ENCODE peak calls at places on chromosomes 1 and 21, in six cellular contexts. U is stimulated activated CD8-positive, alpha-beta memory T cell treated with anti-CD3 and anti-CD28 coated beads, Interleukin-7, amount 100 ng/mL, for 1 hour; A is pons; O is cardiac muscle cell; F is activated CD8-positive, alpha-beta memory T cell treated with anti-CD3 and anti-CD28 coated beads for 1 hour; V is endodermal cell. N is an unnamed sample.

GRCh38 chr1:229972600-229973296 is 94.3 kb upstream of the GALNT2 start:
- DNase-seq in F (no peak), U (no peak), A (no peak), V (peak), O (peak), N (no peak)

GRCh38 chr1:31931241-31932225 is 6.6 kb downstream of the PTP4A2 start:
- DNase-seq in F (no peak), O (peak), A (peak), U (no peak), V (no peak), N (peak)

GRCh38 chr1:58738873-58739272 is 39.0 kb upstream of the MYSM1 start:
- DNase-seq in U (no peak), O (peak), A (peak), V (no peak), F (no peak), N (no peak)

GRCh38 chr1:198556969-198557368 is 16.5 kb upstream of the ATP6V1G3 start:
- DNase-seq in V (no peak), O (no peak), F (no peak), A (peak), U (peak), N (peak)

GRCh38 chr1:68113961-68114360 is 63.5 kb upstream of the DIRAS3 start:
- DNase-seq in U (no peak), A (no peak), O (no peak), F (no peak), V (peak), N (no peak)

GRCh38 chr1:205444931-205445652 is 10.8 kb downstream of the BLACAT1 start:
- DNase-seq in A (peak), U (no peak), F (no peak), O (peak), V (peak), N (no peak)

GRCh38 chr1:51990478-51990965 is at the start of gene RAB3B:
- DNase-seq in F (peak), V (peak), A (no peak), O (peak), U (peak), N (peak)

GRCh38 chr1:215539803-215540575 is 27.1 kb upstream of the KCTD3 start:
- DNase-seq in O (peak), A (peak), V (no peak), F (no peak), U (no peak), N (no peak)

GRCh38 chr1:153251562-153251961 is 7.9 kb upstream of the LORICRIN start:
- DNase-seq in F (no peak), A (no peak), V (no peak), U (no peak), O (no peak), N (no peak)

GRCh38 chr1:240935921-240936320 is 324.0 kb upstream of the GREM2 start:
- DNase-seq in O (no peak), V (no peak), F (no peak), U (no peak), A (no peak), N (no peak)

GRCh38 chr1:212975607-212975918 is 25.2 kb downstream of the VASH2 start:
- DNase-seq in A (no peak), F (no peak), U (no peak), V (no peak), O (no peak), N (no peak)

GRCh38 chr1:18858070-18858688 is 1.3 kb downstream of the TAS1R2 start:
- DNase-seq in O (no peak), F (no peak), U (no peak), V (no peak), A (no peak), N (no peak)

GRCh38 chr1:214853340-214853739 is 229.2 kb upstream of the KCNK2 start:
- DNase-seq in O (peak), U (no peak), A (no peak), F (no peak), V (no peak), N (no peak)

GRCh38 chr1:234586892-234587445 is 23.0 kb downstream of the IRF2BP2 start:
- DNase-seq in V (no peak), A (no peak), U (no peak), F (no peak), O (no peak), N (no peak)

GRCh38 chr1:85116856-85117255 is 68.6 kb upstream of the MCOLN3 start:
- DNase-seq in A (no peak), F (no peak), U (no peak), V (no peak), O (no peak), N (no peak)

GRCh38 chr1:162359523-162360236 is 17.0 kb downstream of the SPATA46 start:
- DNase-seq in U (no peak), A (no peak), O (no peak), V (no peak), F (no peak), N (no peak)

GRCh38 chr1:200215350-200215749 is 187.8 kb downstream of the NR5A2 start:
- DNase-seq in A (no peak), O (no peak), V (no peak), F (no peak), U (no peak), N (no peak)

GRCh38 chr1:177488722-177489121 is 318.0 kb downstream of the BRINP2 start:
- DNase-seq in U (no peak), F (no peak), V (no peak), A (no peak), O (no peak), N (no peak)

GRCh38 chr1:32868806-32869455 is 1.8 kb downstream of the FNDC5 start:
- DNase-seq in A (no peak), U (no peak), O (no peak), F (no peak), V (no peak), N (no peak)

GRCh38 chr1:221697924-221698425 is 43.9 kb downstream of the DUSP10 start:
- DNase-seq in A (no peak), U (no peak), V (no peak), F (no peak), O (peak), N (no peak)

GRCh38 chr1:150749720-150750311 is 15.8 kb downstream of the CTSS start:
- DNase-seq in V (no peak), F (no peak), U (no peak), O (no peak), A (no peak), N (no peak)

GRCh38 chr21:43719748-43720538 is 1.0 kb downstream of the PDXK start:
- DNase-seq in A (no peak), F (no peak), V (peak), U (no peak), O (no peak), N (no peak)

GRCh38 chr1:25688390-25689119 is 72.0 kb downstream of the MAN1C1 start:
- DNase-seq in U (no peak), O (peak), F (no peak), A (no peak), V (no peak), N (no peak)

GRCh38 chr1:88741413-88741812 is 57.3 kb downstream of the PKN2 start:
- DNase-seq in O (peak), V (no peak), A (no peak), U (no peak), F (no peak), N (no peak)

GRCh38 chr1:60367522-60367921 is 294.0 kb upstream of the C1orf87 start:
- DNase-seq in A (peak), U (no peak), O (no peak), F (no peak), V (peak), N (no peak)

GRCh38 chr1:244314921-244315544 is 136.7 kb downstream of the ADSS2 start:
- DNase-seq in U (no peak), F (no peak), V (no peak), O (no peak), A (no peak), N (no peak)

GRCh38 chr1:154453577-154454352 is 48.3 kb upstream of the TDRD10 start:
- DNase-seq in U (no peak), A (no peak), F (no peak), V (no peak), O (peak), N (no peak)

GRCh38 chr1:50278961-50279360 is 144.3 kb downstream of the DMRTA2 start:
- DNase-seq in V (no peak), A (no peak), O (no peak), F (no peak), U (no peak), N (no peak)